ENCODE peak calls at places on chromosomes 11 and 22, in six cellular contexts. V is suprapubic skin, I is sigmoid colon, S is transverse colon, U is esophagus muscularis mucosa, F is stomach. J is an unnamed sample.
A peak's percentile ranks its signal among the peaks of the same experiment; 100 is the strongest.

GRCh38 chr11:72736452-72737069 is 15.6 kb downstream of the ARAP1 start:
- DNase-seq in U (no peak), V (no peak), S (no peak), I (peak; percentile 82), F (no peak), J (no peak)

GRCh38 chr11:106706355-106706754 is 311.9 kb downstream of the GUCY1A2 start:
- DNase-seq in F (no peak), S (no peak), U (no peak), V (no peak), I (no peak), J (no peak)

GRCh38 chr11:75810637-75811383 is 4.2 kb upstream of the UVRAG start:
- DNase-seq in V (no peak), S (no peak), I (no peak), F (no peak), U (no peak), J (no peak)

GRCh38 chr11:70073881-70074371 is 4.2 kb upstream of the ANO1 start:
- DNase-seq in V (no peak), U (no peak), F (no peak), I (peak; percentile 44), S (no peak), J (peak; percentile 33)

GRCh38 chr11:104531075-104531474 is 367.1 kb upstream of the PDGFD start:
- DNase-seq in I (no peak), F (no peak), U (no peak), S (no peak), V (no peak), J (no peak)

GRCh38 chr22:43975041-43975440 is 19.8 kb downstream of the SAMM50 start:
- DNase-seq in I (peak; percentile 29), F (no peak), V (no peak), S (no peak), U (no peak), J (no peak)

GRCh38 chr11:81644239-81644840 is 1089.3 kb downstream of the FAM181B start:
- DNase-seq in I (no peak), F (no peak), U (no peak), V (no peak), S (no peak), J (no peak)

GRCh38 chr11:134034496-134035381 is 34.1 kb upstream of the JAM3 start:
- DNase-seq in F (peak; percentile 84), S (no peak), U (no peak), V (no peak), I (no peak), J (peak; percentile 67)

GRCh38 chr22:31919730-31920129 is 24.6 kb upstream of the YWHAH start:
- DNase-seq in F (no peak), S (no peak), U (no peak), I (no peak), V (no peak), J (no peak)

GRCh38 chr11:129280027-129280811 is 88.1 kb upstream of the ARHGAP32 start:
- DNase-seq in U (no peak), S (peak; percentile 8), I (no peak), F (no peak), V (no peak), J (no peak)

GRCh38 chr11:118522571-118523072 is 4.7 kb upstream of the TTC36 start:
- DNase-seq in S (no peak), U (no peak), I (no peak), V (no peak), F (no peak), J (no peak)
- H3K27ac ChIP-seq in S (no peak overlapping the region), U (peak overlapping the region; percentile 10), I (no peak overlapping the region), V (no peak overlapping the region), F (no peak overlapping the region), J (peak overlapping the region; percentile 55)

GRCh38 chr22:24370426-24370825 is 57.0 kb upstream of the ADORA2A start:
- DNase-seq in F (no peak), I (no peak), V (no peak), S (no peak), U (no peak), J (no peak)
- H3K4me1 ChIP-seq in F (no peaks in the 10 kb centered on the region), I (no peaks in the 10 kb centered on the region), V (peaks cover 2% of the 10 kb centered on the region), S (no peaks in the 10 kb centered on the region), U (no peaks in the 10 kb centered on the region), J (no peaks in the 10 kb centered on the region)

GRCh38 chr11:125623064-125623463 is 1.9 kb upstream of the CHEK1 start:
- DNase-seq in V (no peak), U (no peak), F (no peak), I (no peak), S (no peak), J (no peak)
- TF ChIP-seq POLR2AphosphoS5 in V (no peak), U (no peak), F (no peak), I (no peak), S (no peak), J (no peak)

DNA sequence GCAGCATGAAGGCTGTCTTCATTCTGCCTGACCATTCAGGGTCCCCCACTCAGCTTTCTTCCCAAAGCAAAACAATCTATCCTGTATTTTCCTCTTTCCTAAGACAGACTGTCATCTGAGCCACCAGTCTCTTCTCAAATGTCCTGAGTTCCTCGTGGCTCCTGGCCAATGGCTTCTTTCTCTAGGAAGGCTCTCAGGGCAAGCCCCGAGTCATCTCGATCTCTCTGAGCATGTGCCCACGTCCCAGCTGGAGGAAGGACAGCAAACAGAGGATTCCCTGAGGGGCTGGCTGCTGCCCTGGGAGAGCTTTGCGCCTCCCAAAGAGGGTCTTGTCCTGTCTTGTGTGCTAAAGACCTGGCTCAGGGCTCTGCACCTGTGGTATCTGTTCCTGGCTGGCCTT is 8.3 kb downstream of the SLC37A2 start:
- DNase-seq in V (no peak), F (no peak), U (peak; percentile 78), I (peak; percentile 69), S (no peak), J (no peak)
- H3K27ac ChIP-seq in V (peak overlapping the region; percentile 26), F (peak overlapping the region; percentile 47), U (peak overlapping the region; percentile 32), I (peak overlapping the region; percentile 25), S (peak overlapping the region; percentile 29), J (no peak overlapping the region)